ENCODE peak calls at places on chromosomes 2 and 18, in six cellular contexts. V is astrocyte; U is kidney; X is lung; G is psoas muscle; J is CD8-positive, alpha-beta memory T cell. M is an unnamed sample.

GRCh38 chr2:70926042-70926441 is 9.7 kb upstream of the ATP6V1B1 start:
- DNase-seq in G (peak; percentile 6), V (no peak), X (no peak), J (no peak), U (no peak), M (no peak)

GRCh38 chr2:23350026-23350791 is 34.8 kb upstream of the KLHL29 start:
- DNase-seq in V (no peak), U (no peak), G (no peak), X (no peak), J (no peak), M (no peak)

GRCh38 chr2:85216051-85216431 is 82.8 kb downstream of the TCF7L1 start:
- DNase-seq in J (no peak), X (no peak), V (no peak), U (no peak), G (no peak), M (no peak)

GRCh38 chr2:16973586-16974274 is 308.1 kb upstream of the CYRIA start:
- DNase-seq in G (no peak), X (no peak), J (no peak), V (peak; percentile 76), U (no peak), M (no peak)

GRCh38 chr2:74267068-74267467 is 68.7 kb downstream of the MTHFD2 start:
- DNase-seq in V (no peak), U (no peak), J (peak; percentile 26), G (no peak), X (peak; percentile 32), M (peak; percentile 41)

GRCh38 chr18:67133669-67134068 is 382.9 kb downstream of the DSEL start:
- DNase-seq in J (no peak), X (no peak), U (no peak), V (no peak), G (no peak), M (no peak)

GRCh38 chr2:12090590-12090989 is 344.2 kb downstream of the LPIN1 start:
- DNase-seq in J (no peak), U (no peak), G (no peak), V (no peak), X (no peak), M (no peak)

GRCh38 chr2:138032334-138032733 is 68.1 kb downstream of the HNMT start:
- DNase-seq in X (no peak), J (no peak), U (no peak), G (no peak), V (no peak), M (no peak)

GRCh38 chr2:31131871-31132270 is 6.4 kb downstream of the GALNT14 start:
- DNase-seq in U (no peak), J (no peak), V (no peak), X (no peak), G (no peak), M (no peak)

GRCh38 chr18:58337688-58338087 is 291.2 kb downstream of the ALPK2 start:
- DNase-seq in V (peak; percentile 71), G (no peak), U (no peak), X (no peak), J (no peak), M (no peak)

GRCh38 chr2:232329716-232330067 is 48.9 kb upstream of the ALPP start:
- DNase-seq in X (no peak), J (no peak), G (peak; percentile 37), V (no peak), U (peak; percentile 66), M (no peak)

GRCh38 chr2:215907147-215907546 is 106.2 kb downstream of the MREG start:
- DNase-seq in J (no peak), V (no peak), U (no peak), G (no peak), X (no peak), M (no peak)

GRCh38 chr2:204986641-204987040 is 441.4 kb downstream of the PARD3B start:
- DNase-seq in V (no peak), X (no peak), G (no peak), J (no peak), U (no peak), M (no peak)

GRCh38 chr2:134433469-134433868 is 179.6 kb downstream of the MGAT5 start:
- DNase-seq in V (no peak), G (no peak), J (no peak), U (no peak), X (no peak), M (no peak)

GRCh38 chr2:207993141-207993763 is 32.1 kb downstream of the PLEKHM3 start:
- DNase-seq in J (no peak), U (no peak), G (no peak), V (peak; percentile 74), X (no peak), M (no peak)

GRCh38 chr18:22186484-22186971 is 17.1 kb downstream of the GATA6 start:
- DNase-seq in U (no peak), V (no peak), J (no peak), X (peak; percentile 15), G (no peak), M (no peak)

GRCh38 chr2:29920631-29921559 is 491 bp downstream of the ALK start:
- DNase-seq in G (no peak), U (peak; percentile 72), J (no peak), X (no peak), V (peak; percentile 13), M (no peak)

GRCh38 chr2:143601828-143602227 is 472.6 kb downstream of the ARHGAP15 start:
- DNase-seq in G (no peak), X (no peak), V (no peak), J (no peak), U (no peak), M (no peak)

GRCh38 chr2:54999182-54999581 is 51.1 kb downstream of the RTN4 start:
- DNase-seq in J (no peak), X (no peak), V (peak; percentile 81), G (no peak), U (no peak), M (no peak)

GRCh38 chr2:8588831-8589191 is 93.0 kb upstream of the ID2 start:
- DNase-seq in U (no peak), V (no peak), G (no peak), J (no peak), X (no peak), M (no peak)

GRCh38 chr18:51666717-51667320 is 469.3 kb upstream of the MEX3C start:
- DNase-seq in V (peak; percentile 1), J (no peak), U (no peak), G (peak; percentile 49), X (no peak), M (no peak)

GRCh38 chr18:10977042-10977441 is 172.3 kb downstream of the PIEZO2 start:
- DNase-seq in U (no peak), X (no peak), V (no peak), G (no peak), J (no peak), M (no peak)

GRCh38 chr18:37421349-37422080 is 144.1 kb downstream of the CELF4 start:
- DNase-seq in G (no peak), J (no peak), V (no peak), X (no peak), U (no peak), M (no peak)

GRCh38 chr2:102303589-102303988 is 7.8 kb upstream of the IL1RL1 start:
- DNase-seq in G (no peak), U (no peak), J (no peak), X (no peak), V (no peak), M (no peak)

GRCh38 chr18:21450913-21451312 is 149.6 kb downstream of the ESCO1 start:
- DNase-seq in U (no peak), G (no peak), X (no peak), J (no peak), V (peak; percentile 80), M (no peak)

GRCh38 chr2:195326537-195326936 is 330.5 kb upstream of the SLC39A10 start:
- DNase-seq in X (no peak), G (no peak), V (no peak), J (no peak), U (no peak), M (no peak)

GRCh38 chr2:9002637-9003365 is 683 bp downstream of the MBOAT2 start:
- DNase-seq in V (no peak), U (peak; percentile 74), G (peak; percentile 49), J (peak; percentile 2), X (no peak), M (peak; percentile 20)

GRCh38 chr2:119704670-119705120 is 25.7 kb downstream of the TMEM177 start:
- DNase-seq in U (no peak), X (no peak), G (no peak), V (peak; percentile 67), J (peak; percentile 30), M (no peak)

GRCh38 chr18:26298107-26298506 is 71.9 kb downstream of the TAF4B start:
- DNase-seq in J (no peak), X (no peak), U (no peak), G (no peak), V (no peak), M (no peak)

GRCh38 chr2:62277688-62278087 is 81.8 kb downstream of the B3GNT2 start:
- DNase-seq in X (no peak), U (no peak), J (no peak), V (no peak), G (no peak), M (no peak)
- H3K9me3 ChIP-seq in X (no peaks in the 10 kb centered on the region), U (peaks cover 8% of the 10 kb centered on the region), J (peaks cover 9% of the 10 kb centered on the region), V (peaks cover 10% of the 10 kb centered on the region), G (no peaks in the 10 kb centered on the region), M (peaks cover 14% of the 10 kb centered on the region)

GRCh38 chr2:86337235-86338099 is at the start of gene REEP1:
- DNase-seq in U (no peak), V (no peak), G (peak; percentile 72), J (no peak), X (no peak), M (no peak)
- H3K27ac ChIP-seq in U (no peak within 1 kb of the TSS), V (no peak within 1 kb of the TSS), G (peak within 1 kb of the TSS; percentile 88), J (no peak within 1 kb of the TSS), X (no peak within 1 kb of the TSS), M (no peak within 1 kb of the TSS)

GRCh38 chr18:78825168-78825567 is 154.4 kb upstream of the SALL3 start:
- DNase-seq in J (no peak), U (no peak), V (no peak), G (no peak), X (no peak), M (no peak)
- H3K36me3 ChIP-seq in J (no peaks in the 10 kb centered on the region), U (no peaks in the 10 kb centered on the region), V (no peaks in the 10 kb centered on the region), G (no peaks in the 10 kb centered on the region), X (no peaks in the 10 kb centered on the region), M (no peaks in the 10 kb centered on the region)

GRCh38 chr2:7468448-7468828 is 551.2 kb downstream of the RNF144A start:
- DNase-seq in G (no peak), X (no peak), J (no peak), U (no peak), V (no peak), M (no peak)

GRCh38 chr2:7473135-7473771 is 556.0 kb downstream of the RNF144A start:
- DNase-seq in G (no peak), J (no peak), V (no peak), X (no peak), U (no peak), M (no peak)

GRCh38 chr2:7468955-7469354 is 551.7 kb downstream of the RNF144A start:
- DNase-seq in G (no peak), U (no peak), X (no peak), J (no peak), V (no peak), M (no peak)

GRCh38 chr2:7467782-7468447 is 550.7 kb downstream of the RNF144A start:
- DNase-seq in V (no peak), J (peak; percentile 11), U (no peak), X (no peak), G (no peak), M (peak; percentile 23)

DNA sequence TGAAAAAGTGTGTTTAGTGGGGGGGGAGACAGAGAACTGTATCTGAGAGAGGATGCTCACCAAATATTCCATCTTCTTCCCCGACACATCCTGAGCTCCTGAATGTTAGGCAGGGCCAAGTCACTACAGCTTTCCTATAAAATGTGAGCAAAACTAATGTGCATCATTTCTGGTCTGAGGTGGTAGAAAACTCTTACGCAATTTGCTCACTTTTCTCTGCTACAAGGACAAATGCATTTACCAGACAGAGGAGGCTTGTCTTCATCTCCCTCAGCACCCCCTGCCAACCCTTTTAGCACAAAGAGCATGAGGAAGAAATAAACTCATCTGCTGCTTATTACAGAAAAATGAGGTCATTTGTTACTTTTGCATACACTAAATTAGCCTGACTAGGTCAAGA is 554.0 kb downstream of the RNF144A start:
- DNase-seq in U (no peak), J (no peak), G (no peak), X (no peak), V (no peak), M (no peak)
- H3K9me3 ChIP-seq in U (no peaks in the 10 kb centered on the region), J (no peaks in the 10 kb centered on the region), G (no peaks in the 10 kb centered on the region), X (no peaks in the 10 kb centered on the region), V (no peaks in the 10 kb centered on the region), M (no peaks in the 10 kb centered on the region)